ENCODE peak calls at places on chromosomes 7 and 10, in seven cellular contexts. V is tibial artery, J is upper lobe of right lung, D is Calu3, O is IMR-90, Y is spleen, T is GM10248. F is an unnamed sample.

GRCh38 chr10:89662596-89662995 is 17.6 kb upstream of the PANK1 start:
- DNase-seq in J (no peak), O (peak; percentile 36), T (no peak), Y (no peak), V (no peak), D (no peak), F (no peak)

GRCh38 chr7:4791738-4792536 is 16.5 kb downstream of the AP5Z1 start:
- DNase-seq in J (peak; percentile 83), T (peak; percentile 89), Y (peak; percentile 94), D (no peak), O (peak; percentile 15), V (peak; percentile 75), F (peak; percentile 93)

GRCh38 chr10:124512600-124512999 is 51.0 kb downstream of the LHPP start:
- DNase-seq in D (no peak), Y (peak; percentile 50), T (no peak), V (no peak), J (no peak), O (no peak), F (no peak)

GRCh38 chr10:79234391-79235318 is 112.6 kb upstream of the PPIF start:
- DNase-seq in O (peak; percentile 63), D (no peak), T (no peak), J (no peak), Y (no peak), V (no peak), F (no peak)

GRCh38 chr7:44634839-44635591 is 28.6 kb downstream of the OGDH start:
- DNase-seq in T (no peak), J (peak; percentile 66), D (no peak), O (no peak), V (no peak), Y (no peak), F (no peak)

GRCh38 chr7:137441451-137441850 is 97.9 kb upstream of the PTN start:
- DNase-seq in D (no peak), V (no peak), Y (no peak), J (no peak), T (no peak), O (no peak), F (no peak)

GRCh38 chr10:16993186-16993585 is 136.4 kb downstream of the CUBN start:
- DNase-seq in V (no peak), J (no peak), O (no peak), T (no peak), Y (no peak), D (no peak), F (no peak)

GRCh38 chr7:124462249-124462648 is 303.3 kb downstream of the GPR37 start:
- DNase-seq in V (no peak), O (peak; percentile 94), T (no peak), D (no peak), Y (no peak), J (no peak), F (no peak)

GRCh38 chr10:16182688-16183087 is 254.1 kb upstream of the PTER start:
- DNase-seq in D (no peak), V (peak; percentile 52), O (no peak), J (no peak), Y (no peak), T (no peak), F (no peak)

GRCh38 chr10:109978481-109978880 is 29.3 kb upstream of the ADD3 start:
- DNase-seq in V (peak; percentile 58), Y (no peak), T (peak; percentile 52), D (peak; percentile 41), J (no peak), O (peak; percentile 57), F (peak; percentile 65)

GRCh38 chr7:45021604-45022296 is 21.7 kb downstream of the CCM2 start:
- DNase-seq in V (no peak), D (no peak), O (peak; percentile 72), J (no peak), Y (no peak), T (peak; percentile 38), F (no peak)

GRCh38 chr10:8245131-8246117 is 190.9 kb downstream of the GATA3 start:
- DNase-seq in D (no peak), O (no peak), T (no peak), V (no peak), J (no peak), Y (no peak), F (no peak)

GRCh38 chr10:93926613-93927012 is 32.8 kb downstream of the SLC35G1 start:
- DNase-seq in V (no peak), T (no peak), J (no peak), O (peak; percentile 7), D (no peak), Y (no peak), F (no peak)

GRCh38 chr7:71015260-71015900 is 116.6 kb upstream of the GALNT17 start:
- DNase-seq in D (no peak), O (no peak), J (no peak), Y (no peak), V (peak; percentile 28), T (no peak), F (no peak)

GRCh38 chr10:95697429-95697828 is 3.7 kb upstream of the TCTN3 start:
- DNase-seq in T (no peak), J (no peak), D (no peak), V (peak; percentile 48), O (no peak), Y (peak; percentile 88), F (no peak)

GRCh38 chr10:17175551-17175950 is 25.9 kb downstream of the TRDMT1 start:
- DNase-seq in O (peak; percentile 24), Y (no peak), D (peak; percentile 29), V (no peak), T (no peak), J (no peak), F (no peak)

GRCh38 chr7:113289140-113289740 is 170.9 kb upstream of the SMIM30 start:
- DNase-seq in D (peak; percentile 31), T (peak; percentile 18), O (peak; percentile 71), V (no peak), J (no peak), Y (no peak), F (no peak)

GRCh38 chr7:98287486-98287959 is 6.0 kb downstream of the BRI3 start:
- DNase-seq in Y (no peak), J (peak; percentile 88), D (peak; percentile 62), O (no peak), T (no peak), V (no peak), F (no peak)

GRCh38 chr10:17578603-17579002 is 38.6 kb downstream of the HACD1 start:
- DNase-seq in Y (no peak), V (no peak), O (no peak), J (no peak), D (no peak), T (no peak), F (no peak)

GRCh38 chr7:70037171-70037933 is 439.1 kb downstream of the AUTS2 start:
- DNase-seq in T (no peak), J (no peak), D (no peak), Y (no peak), O (no peak), V (no peak), F (no peak)

GRCh38 chr10:133143546-133143945 is 16.5 kb upstream of the KNDC1 start:
- DNase-seq in Y (no peak), J (peak; percentile 48), V (peak; percentile 11), T (no peak), O (no peak), D (no peak), F (no peak)

GRCh38 chr10:104351067-104351681 is 2.5 kb upstream of the CFAP58 start:
- DNase-seq in J (no peak), T (no peak), O (peak; percentile 75), Y (no peak), D (no peak), V (no peak), F (no peak)

DNA sequence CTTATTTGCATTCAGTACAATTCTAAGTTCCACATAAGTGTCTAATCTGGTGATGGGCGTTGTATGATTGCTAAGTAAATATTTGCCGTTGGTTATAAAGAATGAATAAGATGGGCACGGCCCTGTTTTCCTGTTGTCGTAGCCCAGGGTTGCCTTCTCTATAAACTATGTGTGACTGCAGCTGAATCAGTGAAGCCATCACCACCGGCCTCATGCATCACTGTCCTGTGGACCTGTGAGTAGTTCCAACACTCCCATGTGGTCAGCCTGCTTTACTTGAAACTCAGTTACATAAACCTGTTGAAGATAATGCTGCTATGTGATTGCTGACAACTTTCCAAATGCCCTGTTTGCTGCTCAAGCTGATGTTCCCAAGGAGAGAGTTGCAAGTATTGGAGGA is 21.6 kb upstream of the KLF6 start:
- DNase-seq in V (no peak), D (peak; percentile 69), J (no peak), T (no peak), Y (no peak), O (peak; percentile 94), F (no peak)
- TF ChIP-seq CTCF in V (no peak), D (no peak), J (no peak), T (no peak), Y (no peak), O (no peak), F (no peak)

DNA sequence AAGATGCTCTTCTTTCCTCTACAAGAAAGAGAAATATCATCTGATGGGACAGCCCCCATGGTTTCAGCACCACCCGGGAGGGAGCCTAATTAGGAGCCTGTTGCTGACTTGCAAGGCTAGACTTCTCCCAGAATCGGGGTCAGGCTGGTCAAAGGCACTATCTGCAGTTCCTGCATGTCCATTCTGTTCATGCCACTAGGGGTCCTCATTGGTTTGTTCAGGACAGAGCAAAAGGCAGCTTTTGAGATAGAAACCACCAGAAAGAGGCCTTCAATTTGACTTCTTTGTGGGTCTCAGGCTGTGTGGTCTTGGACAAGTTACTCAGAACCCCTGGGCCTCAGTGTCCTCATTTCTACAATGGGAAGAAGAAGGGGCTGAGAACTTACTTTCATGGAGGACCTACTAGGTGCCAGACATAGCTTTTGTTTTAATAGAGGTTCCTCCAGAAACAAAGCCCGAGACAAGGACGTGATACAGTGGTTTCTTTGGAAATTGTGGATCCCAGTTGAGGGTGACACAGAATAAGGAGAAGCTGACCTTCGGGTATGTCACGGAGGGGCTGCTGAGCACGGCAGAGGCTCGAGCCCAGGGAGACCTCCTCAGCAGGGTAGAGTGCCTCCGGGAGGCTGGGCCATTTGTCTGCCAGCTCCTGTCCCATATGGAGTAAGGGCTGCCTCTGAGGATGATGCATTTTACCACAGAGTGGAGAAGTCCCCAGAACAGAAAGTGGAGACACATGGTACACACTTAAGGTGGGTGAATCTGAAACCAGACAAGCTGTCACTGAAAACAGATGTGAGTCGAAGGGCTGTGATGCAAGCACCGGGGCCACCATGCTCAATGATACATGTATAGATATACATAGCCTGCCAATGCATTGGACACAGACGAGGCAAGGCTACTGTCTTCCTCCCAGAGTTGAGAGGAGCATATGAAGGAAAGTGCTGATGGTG is 33.1 kb upstream of the NEUROD6 start:
- DNase-seq in D (peak; percentile 84), V (no peak), T (peak; percentile 68), Y (no peak), J (no peak), O (peak; percentile 34), F (peak; percentile 67)
- TF ChIP-seq CTCF in D (peak; percentile 83), V (no peak), T (peak; percentile 62), Y (no peak), J (peak; percentile 57), O (peak; percentile 50), F (peak; percentile 74)

DNA sequence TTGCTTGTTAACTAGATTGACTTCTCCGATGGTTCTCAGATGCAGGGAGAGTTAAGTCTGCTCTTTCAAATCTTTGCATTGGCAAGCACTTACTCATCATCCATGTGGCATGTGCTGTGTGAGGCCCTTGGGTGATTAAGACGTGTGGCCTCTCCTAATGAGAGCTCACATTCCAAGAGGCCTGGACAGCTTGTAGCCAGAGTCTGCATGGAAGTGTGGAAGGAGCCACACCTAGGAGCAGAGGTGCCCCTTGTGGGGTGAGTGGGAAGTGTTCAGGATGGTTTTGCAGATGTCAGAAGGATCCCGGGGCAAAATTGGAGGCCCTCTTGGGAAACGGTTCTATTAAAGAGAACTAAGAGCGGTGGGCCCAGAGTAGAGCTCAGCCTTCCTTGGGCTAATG is 225.9 kb downstream of the PAXIP1 start:
- DNase-seq in V (no peak), O (no peak), J (no peak), Y (no peak), T (no peak), D (no peak), F (no peak)
- TF ChIP-seq CTCF in V (no peak), O (no peak), J (no peak), Y (no peak), T (no peak), D (no peak), F (peak; percentile 24)

GRCh38 chr7:16801111-16801542 is 3.7 kb downstream of the AGR2 start:
- DNase-seq in Y (no peak), J (no peak), V (no peak), D (no peak), O (peak; percentile 83), T (peak; percentile 24), F (no peak)
- TF ChIP-seq CTCF in Y (peak; percentile 29), J (peak; percentile 48), V (no peak), D (peak; percentile 49), O (peak; percentile 60), T (peak; percentile 53), F (no peak)